ENCODE peak calls at places on chromosomes 2 and 18, in five cellular contexts. M, R, L, T and V are unnamed samples.

GRCh38 chr2:101980368-101980767 is 11.4 kb upstream of the IL1R2 start:
- DNase-seq in M (no peak), L (no peak), R (no peak), T (no peak), V (no peak)

GRCh38 chr2:104412384-104412783 is 441.5 kb upstream of the POU3F3 start:
- DNase-seq in R (peak; percentile 53), T (peak; percentile 78), L (no peak), M (peak; percentile 33), V (peak; percentile 77)

GRCh38 chr18:50126466-50126865 is 68.5 kb downstream of the MYO5B start:
- DNase-seq in R (no peak), M (no peak), T (no peak), L (no peak), V (no peak)

GRCh38 chr18:43396266-43396665 is 119.0 kb upstream of the SYT4 start:
- DNase-seq in M (peak; percentile 43), R (no peak), L (no peak), T (no peak), V (no peak)

GRCh38 chr18:21194871-21195771 is 46.9 kb upstream of the GREB1L start:
- DNase-seq in L (no peak), R (no peak), M (no peak), T (no peak), V (no peak)

GRCh38 chr2:61962095-61962984 is 56.9 kb downstream of the COMMD1 start:
- DNase-seq in T (no peak), R (no peak), M (no peak), L (no peak), V (no peak)

GRCh38 chr2:37623971-37624897 is 47.2 kb downstream of the CDC42EP3 start:
- DNase-seq in M (no peak), T (no peak), R (no peak), L (no peak), V (no peak)

GRCh38 chr2:28990445-28990844 is 9.3 kb downstream of the TOGARAM2 start:
- DNase-seq in M (no peak), T (no peak), L (no peak), R (no peak), V (no peak)

GRCh38 chr18:30280861-30281470 is 761.6 kb downstream of the DSC3 start:
- DNase-seq in T (no peak), L (no peak), R (peak; percentile 56), M (peak; percentile 35), V (peak; percentile 32)

GRCh38 chr2:75558786-75559428 is 1.8 kb downstream of the EVA1A start:
- DNase-seq in R (no peak), M (no peak), L (peak; percentile 39), T (no peak), V (no peak)

GRCh38 chr18:43271593-43272432 is 5.5 kb downstream of the SYT4 start:
- DNase-seq in M (peak; percentile 51), T (no peak), R (peak; percentile 50), L (no peak), V (peak; percentile 32)

GRCh38 chr2:187581125-187581896 is 27.1 kb upstream of the TFPI start:
- DNase-seq in R (peak; percentile 44), T (no peak), L (no peak), M (peak; percentile 11), V (no peak)

GRCh38 chr2:239351687-239352086 is 49.1 kb downstream of the HDAC4 start:
- DNase-seq in R (no peak), T (no peak), L (no peak), M (no peak), V (no peak)

GRCh38 chr2:55088400-55088799 is 38.1 kb upstream of the RTN4 start:
- DNase-seq in R (no peak), M (no peak), L (no peak), T (no peak), V (no peak)

GRCh38 chr2:158395166-158395565 is 61.4 kb downstream of the CCDC148 start:
- DNase-seq in T (no peak), L (no peak), R (no peak), M (no peak), V (no peak)

GRCh38 chr2:108194409-108195132 is 45.2 kb upstream of the SULT1C3 start:
- DNase-seq in R (no peak), T (no peak), M (no peak), L (no peak), V (no peak)

GRCh38 chr18:76589309-76589708 is 94.3 kb upstream of the ZNF516 start:
- DNase-seq in M (no peak), T (no peak), R (no peak), L (no peak), V (no peak)

GRCh38 chr2:149490296-149490695 is 97.3 kb downstream of the MMADHC start:
- DNase-seq in M (no peak), T (no peak), L (no peak), R (no peak), V (peak; percentile 34)

GRCh38 chr2:240785424-240786335 is 34.3 kb downstream of the KIF1A start:
- DNase-seq in R (no peak), L (peak; percentile 21), T (no peak), M (no peak), V (no peak)

GRCh38 chr18:29925566-29925965 is 1117.0 kb downstream of the DSC3 start:
- DNase-seq in R (no peak), M (no peak), L (no peak), T (no peak), V (no peak)

GRCh38 chr2:170509460-170510193 is 205.5 kb upstream of the SP5 start:
- DNase-seq in T (no peak), R (no peak), M (no peak), L (no peak), V (no peak)

GRCh38 chr2:181575650-181576025 is 81.3 kb downstream of the CERKL start:
- DNase-seq in T (no peak), L (no peak), M (no peak), R (no peak), V (no peak)

GRCh38 chr2:15733867-15734765 is 142.4 kb downstream of the DDX1 start:
- DNase-seq in R (no peak), L (no peak), M (no peak), T (no peak), V (no peak)

GRCh38 chr2:56128235-56128634 is 55.6 kb upstream of the CCDC85A start:
- DNase-seq in M (no peak), L (no peak), T (no peak), R (no peak), V (no peak)

GRCh38 chr2:1571477-1572417 is 158.5 kb downstream of the TPO start:
- DNase-seq in T (peak; percentile 10), M (no peak), L (peak; percentile 24), R (no peak), V (peak; percentile 5)

GRCh38 chr2:83585250-83585649 is 873.8 kb downstream of the SUCLG1 start:
- DNase-seq in M (no peak), L (no peak), R (no peak), T (no peak), V (no peak)

GRCh38 chr2:230578106-230578505 is 134.5 kb upstream of the CAB39 start:
- DNase-seq in T (no peak), M (no peak), R (no peak), L (no peak), V (no peak)

GRCh38 chr2:12715878-12716249 is 872 bp upstream of the TRIB2 start:
- DNase-seq in M (peak; percentile 73), L (peak; percentile 83), R (peak; percentile 62), T (peak; percentile 80), V (peak; percentile 87)

GRCh38 chr2:81282151-81282769 is 977.7 kb upstream of the LRRTM1 start:
- DNase-seq in R (no peak), T (no peak), L (no peak), M (no peak), V (no peak)

GRCh38 chr18:45835057-45835634 is 9.7 kb downstream of the SIGLEC15 start:
- DNase-seq in R (no peak), T (no peak), L (no peak), M (no peak), V (no peak)

GRCh38 chr2:51263921-51264320 is 232.0 kb upstream of the NRXN1 start:
- DNase-seq in T (no peak), R (no peak), L (no peak), M (no peak), V (no peak)

GRCh38 chr18:45110577-45111506 is 430.2 kb downstream of the SETBP1 start:
- DNase-seq in T (no peak), M (no peak), L (peak; percentile 70), R (no peak), V (peak; percentile 66)